ENCODE peak calls at places on chromosomes 7 and 10, in four cellular contexts. C is K562, B is HepG2, E is GM12878. M is an unnamed sample.

GRCh38 chr10:60742512-60742911 is 35.8 kb upstream of the CDK1 start:
- DNase-seq in C (no peak), B (no peak), E (no peak), M (no peak)

GRCh38 chr10:91709394-91709798 is 76.5 kb upstream of the PPP1R3C start:
- DNase-seq in C (no peak), B (no peak), E (no peak), M (peak)

GRCh38 chr10:118729641-118730258 is 25.0 kb downstream of the CACUL1 start:
- DNase-seq in C (no peak), B (no peak), E (peak), M (peak)

GRCh38 chr10:98295907-98296306 is 27.9 kb upstream of the LOXL4 start:
- DNase-seq in C (no peak), B (no peak), E (no peak), M (no peak)

GRCh38 chr10:119001717-119002500 is 27.6 kb upstream of the NANOS1 start:
- DNase-seq in C (no peak), B (no peak), E (no peak), M (no peak)

GRCh38 chr7:5780801-5781496 is 514 bp downstream of the RNF216 start:
- DNase-seq in C (peak), B (no peak), E (no peak), M (peak)

GRCh38 chr7:157468221-157469111 is 131.7 kb downstream of the DNAJB6 start:
- DNase-seq in C (no peak), B (no peak), E (no peak), M (no peak)

GRCh38 chr7:1641173-1641572 is 28.9 kb upstream of the ELFN1 start:
- DNase-seq in C (peak), B (no peak), E (no peak), M (no peak)

GRCh38 chr10:35203744-35204143 is 77.1 kb downstream of the CREM start:
- DNase-seq in C (no peak), B (peak), E (no peak), M (no peak)

GRCh38 chr7:76296743-76297740 is 5.4 kb upstream of the HSPB1 start:
- DNase-seq in C (no peak), B (peak), E (no peak), M (no peak)

GRCh38 chr10:130901311-130902165 is 410.0 kb downstream of the TCERG1L start:
- DNase-seq in C (no peak), B (no peak), E (no peak), M (no peak)

GRCh38 chr7:17095001-17095574 is 203.4 kb upstream of the AHR start:
- DNase-seq in C (no peak), B (no peak), E (no peak), M (no peak)

GRCh38 chr7:140719711-140720110 is 23.2 kb downstream of the NDUFB2 start:
- DNase-seq in C (no peak), B (no peak), E (peak), M (peak)

GRCh38 chr7:2247141-2247985 is 5.3 kb downstream of the NUDT1 start:
- DNase-seq in C (peak), B (no peak), E (no peak), M (peak)

GRCh38 chr7:123738356-123738755 is 10.4 kb downstream of the WASL start:
- DNase-seq in C (no peak), B (peak), E (no peak), M (no peak)

GRCh38 chr7:123797673-123798526 is 47.1 kb upstream of the HYAL4 start:
- DNase-seq in C (peak), B (peak), E (no peak), M (peak)

GRCh38 chr10:32929634-32930033 is 28.4 kb downstream of the ITGB1 start:
- DNase-seq in C (no peak), B (no peak), E (no peak), M (no peak)

GRCh38 chr7:134856141-134856540 is 76.7 kb downstream of the CALD1 start:
- DNase-seq in C (no peak), B (no peak), E (no peak), M (peak)

GRCh38 chr7:107213193-107213788 is 44.5 kb downstream of the HBP1 start:
- DNase-seq in C (no peak), B (no peak), E (no peak), M (no peak)

GRCh38 chr7:150585199-150585598 is 18.0 kb downstream of the GIMAP4 start:
- DNase-seq in C (no peak), B (no peak), E (no peak), M (no peak)
- H2AFZ ChIP-seq in C (no peak), B (no peak), E (no peak), M (no peak)

GRCh38 chr10:59557642-59558041 is 152.0 kb downstream of the SLC16A9 start:
- DNase-seq in C (no peak), B (no peak), E (no peak), M (no peak)

GRCh38 chr10:59557052-59557451 is 152.6 kb downstream of the SLC16A9 start:
- DNase-seq in C (peak), B (no peak), E (no peak), M (no peak)

GRCh38 chr10:59560161-59560560 is 149.5 kb downstream of the SLC16A9 start:
- DNase-seq in C (no peak), B (no peak), E (no peak), M (no peak)

GRCh38 chr10:59560990-59561389 is 148.7 kb downstream of the SLC16A9 start:
- DNase-seq in C (no peak), B (peak), E (no peak), M (no peak)

GRCh38 chr10:59558066-59558465 is 151.6 kb downstream of the SLC16A9 start:
- DNase-seq in C (no peak), B (no peak), E (no peak), M (no peak)
- TF ChIP-seq MYC in C (no peak), B (no peak), E (no peak), M (no peak)

GRCh38 chr10:116610443-116611152 is 10.2 kb upstream of the PNLIPRP2 start:
- DNase-seq in C (no peak), B (no peak), E (no peak), M (no peak)

GRCh38 chr10:116611153-116611545 is 9.6 kb upstream of the PNLIPRP2 start:
- DNase-seq in C (no peak), B (no peak), E (no peak), M (no peak)

GRCh38 chr10:116613486-116613885 is 7.3 kb upstream of the PNLIPRP2 start:
- DNase-seq in C (no peak), B (no peak), E (no peak), M (no peak)

GRCh38 chr10:116612107-116612506 is 8.6 kb upstream of the PNLIPRP2 start:
- DNase-seq in C (no peak), B (no peak), E (no peak), M (no peak)

GRCh38 chr10:116615199-116615776 is 5.5 kb upstream of the PNLIPRP2 start:
- DNase-seq in C (no peak), B (no peak), E (no peak), M (no peak)
- TF ChIP-seq POLR2A in C (no peak), B (no peak), E (no peak), M (no peak)

GRCh38 chr10:31011017-31011659 is 20.5 kb downstream of the ZNF438 start:
- DNase-seq in C (no peak), B (peak), E (no peak), M (peak)

GRCh38 chr10:31013331-31013730 is 18.3 kb downstream of the ZNF438 start:
- DNase-seq in C (no peak), B (no peak), E (no peak), M (peak)

GRCh38 chr10:31014146-31014880 is 17.4 kb downstream of the ZNF438 start:
- DNase-seq in C (no peak), B (no peak), E (no peak), M (no peak)

GRCh38 chr10:31010062-31010461 is 21.6 kb downstream of the ZNF438 start:
- DNase-seq in C (no peak), B (no peak), E (no peak), M (no peak)

DNA sequence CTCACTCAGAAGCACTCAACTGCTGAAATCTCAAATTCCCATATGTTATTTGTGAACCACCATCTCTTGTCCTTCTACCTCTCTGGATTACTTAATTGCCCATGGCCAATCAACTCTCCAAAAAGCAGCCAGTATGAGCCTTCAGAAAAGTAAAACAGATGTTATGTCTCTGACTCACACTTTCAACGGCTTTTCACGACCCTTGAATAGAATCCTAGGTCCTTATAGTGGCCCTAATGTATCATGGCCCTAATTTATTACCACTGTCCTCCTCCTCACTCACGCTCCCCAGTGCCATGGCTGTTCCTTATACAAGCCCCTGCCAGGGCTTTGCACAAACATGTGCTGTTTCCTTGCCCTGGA is 20.0 kb downstream of the ZNF438 start:
- DNase-seq in C (no peak), B (no peak), E (no peak), M (no peak)
- H2AFZ ChIP-seq in C (no peak), B (no peak), E (no peak), M (peak)

GRCh38 chr10:124224331-124225028 is 131.1 kb upstream of the CHST15 start:
- DNase-seq in C (no peak), B (no peak), E (no peak), M (no peak)
- TF ChIP-seq MYC in C (no peak), B (no peak), E (no peak), M (no peak)

GRCh38 chr7:103150192-103150591 is 1.3 kb upstream of the NAPEPLD start:
- DNase-seq in C (peak), B (peak), E (no peak), M (no peak)

GRCh38 chr7:103154042-103154441 is 5.1 kb upstream of the NAPEPLD start:
- DNase-seq in C (no peak), B (no peak), E (no peak), M (no peak)

GRCh38 chr7:103149808-103150180 is 895 bp upstream of the NAPEPLD start:
- DNase-seq in C (no peak), B (no peak), E (no peak), M (no peak)

GRCh38 chr7:103148131-103148993 is 537 bp downstream of the NAPEPLD start:
- DNase-seq in C (no peak), B (no peak), E (peak), M (peak)

DNA sequence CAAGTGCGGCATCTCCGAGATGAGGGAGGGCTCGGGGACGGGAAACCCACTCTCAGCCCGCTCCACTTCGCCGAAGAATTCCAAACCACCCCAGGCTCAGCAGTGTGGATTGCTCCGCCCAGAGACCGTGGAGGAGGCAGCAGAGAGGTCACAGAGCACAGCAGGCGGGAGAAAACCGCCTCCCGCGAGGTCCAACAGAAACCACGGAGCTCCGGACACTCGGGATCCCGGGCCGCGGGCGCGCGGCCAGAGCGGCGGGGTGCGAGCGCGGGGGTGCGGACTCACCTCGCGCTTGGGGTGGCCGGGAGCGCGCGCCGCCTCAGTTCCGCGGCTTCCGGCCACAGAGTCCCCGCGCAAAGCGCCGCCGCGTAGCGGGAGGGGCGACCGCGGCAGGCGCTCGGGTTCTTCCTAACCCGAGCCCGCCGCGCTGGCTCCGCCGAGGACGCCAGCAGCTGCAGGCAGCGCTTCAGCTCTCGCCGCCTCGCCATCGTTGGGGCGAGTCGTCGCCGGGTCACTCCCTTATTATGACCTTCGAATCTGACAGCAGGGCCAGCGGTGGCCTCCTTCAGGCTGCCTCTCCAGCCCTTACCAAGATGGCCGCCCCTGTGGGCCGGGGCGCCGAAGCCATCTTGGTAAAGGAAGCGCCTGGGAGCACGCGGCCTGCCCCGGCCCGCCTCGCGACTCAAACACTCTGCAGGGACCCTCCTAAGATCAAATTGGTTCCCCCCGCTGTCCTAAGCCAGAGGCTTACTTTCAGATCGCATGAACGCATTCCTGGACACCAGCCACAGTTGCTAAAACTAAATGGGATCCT is at the start of gene NAPEPLD:
- DNase-seq in C (peak), B (peak), E (peak), M (peak)
- TF ChIP-seq POLR2A in C (peak), B (peak), E (peak), M (peak)

GRCh38 chr10:113961261-113961938 is 82.3 kb upstream of the ADRB1 start:
- DNase-seq in C (no peak), B (no peak), E (peak), M (no peak)
- H2AFZ ChIP-seq in C (peak), B (no peak), E (peak), M (no peak)

GRCh38 chr10:93437000-93437945 is 44.9 kb downstream of the MYOF start:
- DNase-seq in C (no peak), B (peak), E (no peak), M (peak)

GRCh38 chr10:93440591-93441012 is 41.5 kb downstream of the MYOF start:
- DNase-seq in C (no peak), B (no peak), E (no peak), M (no peak)

GRCh38 chr10:93437946-93438795 is 44.0 kb downstream of the MYOF start:
- DNase-seq in C (no peak), B (no peak), E (no peak), M (peak)

GRCh38 chr10:93436577-93436976 is 45.6 kb downstream of the MYOF start:
- DNase-seq in C (no peak), B (no peak), E (no peak), M (peak)

DNA sequence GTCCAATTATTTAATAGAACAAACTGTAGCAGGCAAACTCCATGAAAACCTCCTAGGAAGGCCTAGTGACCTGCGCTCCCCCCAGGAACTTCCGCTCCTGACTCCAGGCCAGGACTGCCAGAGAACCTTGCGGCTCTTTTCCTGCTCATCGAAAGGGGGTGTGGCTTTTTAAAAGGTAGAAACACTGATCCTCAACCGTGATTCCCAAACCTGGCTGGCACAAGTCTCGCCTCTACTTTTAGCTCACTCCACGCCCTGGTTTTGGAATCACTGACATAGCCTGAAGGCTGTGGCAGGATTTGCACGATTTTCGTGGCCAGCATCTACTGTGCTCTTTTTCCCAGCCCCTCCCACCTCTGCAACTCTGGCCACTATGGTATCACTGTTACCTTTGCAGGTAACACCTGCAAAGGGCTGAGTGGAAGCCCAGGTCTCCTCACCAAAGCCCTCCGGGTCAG is 43.3 kb downstream of the MYOF start:
- DNase-seq in C (no peak), B (no peak), E (no peak), M (no peak)
- TF ChIP-seq MYC in C (no peak), B (no peak), E (no peak), M (no peak)

GRCh38 chr7:28417321-28417940 is 5.1 kb downstream of the CREB5 start:
- DNase-seq in C (no peak), B (no peak), E (no peak), M (no peak)

GRCh38 chr7:28418311-28418710 is 6.0 kb downstream of the CREB5 start:
- DNase-seq in C (no peak), B (no peak), E (no peak), M (no peak)

GRCh38 chr7:28423919-28424514 is 11.7 kb downstream of the CREB5 start:
- DNase-seq in C (no peak), B (no peak), E (no peak), M (no peak)

GRCh38 chr7:28423112-28423511 is 10.8 kb downstream of the CREB5 start:
- DNase-seq in C (no peak), B (no peak), E (no peak), M (no peak)

GRCh38 chr7:28419717-28420116 is 7.4 kb downstream of the CREB5 start:
- DNase-seq in C (no peak), B (no peak), E (no peak), M (no peak)
- TF ChIP-seq POLR2A in C (no peak), B (no peak), E (no peak), M (no peak)